ENCODE peak calls at places on chromosomes 12 and 14, in ten cellular contexts. V, Y, O, P, E, C, G, F, K and B are unnamed samples. For H3K27me3, the result is how much of the 10 kb centered on the place peaks cover.

GRCh38 chr12:116524311-116524710 is 34.9 kb upstream of the MAP1LC3B2 start:
- DNase-seq in Y (no peak), P (no peak), G (no peak), E (no peak), K (no peak), C (no peak), F (no peak), V (no peak), O (no peak), B (no peak)

GRCh38 chr14:22886500-22887259 is 3.7 kb downstream of the REM2 start:
- DNase-seq in C (peak), V (peak), G (peak), K (peak), E (peak), P (no peak), F (peak), Y (no peak), O (peak), B (no peak)

GRCh38 chr14:62691613-62692489 is 353.4 kb downstream of the KCNH5 start:
- DNase-seq in E (no peak), Y (peak), P (no peak), G (no peak), F (no peak), V (no peak), C (no peak), K (no peak), O (peak), B (peak)

GRCh38 chr12:69484428-69484827 is 14.2 kb downstream of the FRS2 start:
- DNase-seq in G (no peak), E (no peak), O (no peak), F (no peak), V (no peak), C (no peak), K (no peak), Y (no peak), P (no peak), B (no peak)

GRCh38 chr14:55388160-55388559 is 23.5 kb downstream of the ATG14 start:
- DNase-seq in K (no peak), O (no peak), F (no peak), P (no peak), V (no peak), Y (no peak), E (no peak), G (no peak), C (no peak), B (peak)

GRCh38 chr12:26334621-26335124 is 139.3 kb downstream of the SSPN start:
- DNase-seq in P (no peak), V (no peak), E (no peak), G (no peak), K (no peak), O (peak), C (no peak), Y (no peak), F (no peak), B (no peak)

GRCh38 chr12:109944975-109945374 is 44.9 kb downstream of the TCHP start:
- DNase-seq in P (no peak), G (no peak), F (no peak), K (no peak), O (peak), Y (no peak), V (no peak), C (no peak), E (no peak), B (no peak)

GRCh38 chr12:100190013-100190394 is 10.6 kb upstream of the ACTR6 start:
- DNase-seq in Y (no peak), C (no peak), F (no peak), E (no peak), G (no peak), V (no peak), P (no peak), O (no peak), K (no peak), B (no peak)

GRCh38 chr14:33692762-33693161 is 258.1 kb downstream of the EGLN3 start:
- DNase-seq in P (no peak), K (no peak), F (no peak), E (no peak), G (no peak), O (peak), V (no peak), C (no peak), Y (no peak), B (no peak)

GRCh38 chr12:15677207-15677606 is 112.0 kb downstream of the EPS8 start:
- DNase-seq in V (no peak), P (no peak), E (no peak), O (no peak), K (no peak), C (no peak), F (no peak), Y (no peak), G (no peak), B (no peak)

GRCh38 chr14:76024211-76024907 is 38.8 kb downstream of the IFT43 start:
- DNase-seq in F (no peak), C (no peak), G (peak), V (no peak), E (no peak), K (no peak), O (peak), P (no peak), Y (no peak), B (no peak)

DNA sequence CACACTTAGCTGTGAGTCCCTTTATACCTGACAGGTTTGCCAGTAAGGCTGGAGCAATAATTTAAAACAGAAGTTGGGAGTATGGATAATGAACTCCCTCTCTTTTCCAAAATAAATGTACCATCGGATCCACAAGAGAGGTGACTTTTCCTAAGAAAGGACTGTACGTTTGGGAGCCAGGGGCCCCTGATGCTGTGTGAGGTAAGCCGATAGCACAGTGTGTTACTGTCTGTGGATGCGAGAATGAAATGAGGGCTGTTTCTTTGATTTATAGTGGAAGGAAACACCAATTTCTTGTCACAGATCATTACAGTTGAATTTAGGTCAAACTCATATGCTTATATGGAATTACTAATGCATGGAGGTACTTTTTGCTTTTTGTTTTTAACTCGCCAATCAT is 147.7 kb downstream of the ZNF664 start:
- DNase-seq in V (no peak), K (no peak), Y (no peak), F (no peak), E (no peak), O (no peak), C (no peak), G (no peak), P (no peak), B (no peak)
- H3K27me3 ChIP-seq in V (under half), K (under half), Y (under half), F (under half), E (under half), O (under half), C (under half), G (under half), P (under half), B (under half)

GRCh38 chr12:49348781-49349180 is 2.1 kb downstream of the DNAJC22 start:
- DNase-seq in E (no peak), V (no peak), Y (no peak), G (no peak), C (no peak), F (no peak), K (no peak), P (no peak), O (no peak), B (no peak)
- H3K27me3 ChIP-seq in E (half or more), V (half or more), Y (under half), G (half or more), C (under half), F (half or more), K (under half), P (under half), O (under half), B (under half)

GRCh38 chr12:112824166-112824565 is 32.6 kb downstream of the RPH3A start:
- DNase-seq in Y (no peak), V (no peak), C (no peak), P (no peak), E (no peak), O (no peak), G (no peak), K (no peak), F (no peak), B (no peak)
- H3K27me3 ChIP-seq in Y (under half), V (under half), C (under half), P (under half), E (under half), O (under half), G (under half), K (under half), F (under half), B (under half)

DNA sequence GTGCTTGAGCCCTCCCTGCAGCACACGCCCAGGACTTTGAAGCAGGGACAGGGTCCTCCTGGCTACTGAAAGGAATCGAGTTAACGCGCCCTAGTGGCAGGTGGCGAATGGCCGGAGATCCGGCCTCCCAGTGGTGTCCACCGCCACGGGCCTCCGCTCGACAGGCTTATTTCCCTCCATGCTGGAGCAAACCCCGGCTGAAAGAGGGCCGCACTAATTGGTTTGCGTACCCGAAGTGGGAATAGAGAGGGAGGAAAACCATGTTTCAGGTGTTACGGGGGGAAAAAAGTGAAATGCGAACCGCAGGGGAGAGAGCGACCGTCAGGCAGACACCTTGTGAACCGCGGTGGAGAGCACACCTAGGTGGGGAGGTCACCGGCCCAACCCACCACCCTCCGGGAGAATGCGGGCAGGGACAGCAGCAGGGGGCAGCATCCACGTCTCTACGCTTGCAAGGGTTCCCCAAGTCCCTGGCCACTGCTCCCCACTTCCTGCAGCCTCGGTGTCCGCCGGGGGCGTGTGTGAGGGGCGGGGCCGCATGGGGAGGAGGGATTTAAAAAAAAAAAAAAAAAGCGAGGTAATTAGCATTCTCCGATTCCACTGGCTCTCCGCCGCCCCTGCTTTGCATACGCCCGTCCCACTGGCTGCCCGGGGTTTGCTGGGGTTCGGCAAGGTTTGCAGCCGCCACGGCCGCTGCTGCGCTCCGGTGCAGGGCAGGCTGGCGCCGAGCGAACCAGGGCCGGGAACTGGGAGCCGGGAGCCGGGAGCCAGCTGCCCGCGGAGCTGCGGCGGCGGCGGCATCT is 224.6 kb upstream of the CRY1 start:
- DNase-seq in K (peak), Y (no peak), G (peak), E (peak), O (peak), P (no peak), C (peak), F (peak), V (peak), B (peak)
- H3K27me3 ChIP-seq in K (under half), Y (under half), G (under half), E (under half), O (under half), P (under half), C (under half), F (under half), V (under half), B (under half)